ENCODE peak calls at places on chromosomes 3 and 15, in nine cellular contexts. W is tibial nerve; T is T-helper 1 cell; K is epithelial cell of proximal tubule; Q is stimulated activated CD4-positive, alpha-beta T cell treated with anti-CD3 and anti-CD28 coated beads, TNF-alpha, amount 100 ng/mL, for 4 hours; L is astrocyte of the hippocampus; J is NB4; D is non-pigmented ciliary epithelial cell; H is HEK293T. F is an unnamed sample.

GRCh38 chr15:78249131-78249530 is 14.8 kb upstream of the ACSBG1 start:
- DNase-seq in T (no peak), J (no peak), D (no peak), W (no peak), Q (no peak), L (no peak), H (no peak), K (no peak), F (no peak)

GRCh38 chr15:71688509-71689094 is 121.8 kb upstream of the NR2E3 start:
- DNase-seq in K (no peak), H (no peak), T (no peak), J (no peak), Q (no peak), D (no peak), W (no peak), L (no peak), F (no peak)

GRCh38 chr3:169984287-169984686 is 17.7 kb downstream of the SEC62 start:
- DNase-seq in T (no peak), L (no peak), J (no peak), W (no peak), H (no peak), D (no peak), Q (no peak), K (no peak), F (no peak)

GRCh38 chr3:61869378-61869777 is 308.0 kb downstream of the PTPRG start:
- DNase-seq in Q (no peak), T (no peak), J (no peak), W (no peak), H (no peak), K (no peak), L (no peak), D (no peak), F (no peak)

GRCh38 chr3:42762046-42762724 is 10.9 kb downstream of the CCDC13 start:
- DNase-seq in L (no peak), D (no peak), Q (no peak), K (no peak), J (peak; percentile 90), W (no peak), H (no peak), T (no peak), F (no peak)

GRCh38 chr15:51077565-51078153 is 17.0 kb downstream of the TNFAIP8L3 start:
- DNase-seq in Q (no peak), H (no peak), K (no peak), L (peak; percentile 58), J (peak; percentile 93), D (peak; percentile 20), T (no peak), W (peak; percentile 64), F (peak; percentile 70)

GRCh38 chr15:42577514-42578031 is 2.2 kb downstream of the STARD9 start:
- DNase-seq in L (peak; percentile 65), W (peak; percentile 54), H (no peak), K (no peak), Q (no peak), J (no peak), D (no peak), T (no peak), F (no peak)

GRCh38 chr15:55250392-55250791 is 39.2 kb downstream of the RAB27A start:
- DNase-seq in J (peak; percentile 92), T (no peak), W (no peak), Q (no peak), L (no peak), D (no peak), H (no peak), K (peak; percentile 18), F (no peak)

GRCh38 chr3:106161236-106161635 is 292.4 kb upstream of the CBLB start:
- DNase-seq in J (no peak), W (no peak), T (no peak), Q (no peak), D (no peak), K (no peak), H (no peak), L (no peak), F (no peak)

GRCh38 chr3:4943553-4943952 is 35.7 kb upstream of the BHLHE40 start:
- DNase-seq in T (no peak), K (no peak), J (no peak), W (no peak), Q (no peak), H (peak; percentile 22), D (no peak), L (no peak), F (no peak)

F was measured in left ventricle myocardium inferior.